ENCODE peak calls at places on chromosome 12, in seven cellular contexts. A is natural killer cell; R is stimulated activated CD4-positive, alpha-beta T cell treated with anti-CD3 and anti-CD28 coated beads, Interleukin-1b, Interleukin-23, amount 100 ng/mL, for 24 hours; D is H4; T is stimulated activated CD8-positive, alpha-beta memory T cell treated with anti-CD3 and anti-CD28 coated beads, Interleukin-4, amount 100 ng/mL, for 1 hour; N is left cardiac atrium; M is ovary. G is an unnamed sample.

GRCh38 chr12:15216036-15216889 is 5.0 kb downstream of the RERG start:
- DNase-seq in A (no peak), R (no peak), D (no peak), T (no peak), N (no peak), M (no peak), G (no peak)

GRCh38 chr12:67827820-67828383 is 161.3 kb upstream of the IFNG-AS1 start:
- DNase-seq in A (no peak), R (peak), D (peak), T (no peak), N (peak), M (peak), G (peak)

GRCh38 chr12:101459642-101460346 is 15.3 kb upstream of the SPIC start:
- DNase-seq in A (no peak), R (no peak), D (peak), T (no peak), N (no peak), M (no peak), G (no peak)

GRCh38 chr12:98399532-98399931 is 115.9 kb upstream of the TMPO start:
- DNase-seq in A (peak), R (peak), D (peak), T (no peak), N (no peak), M (no peak), G (peak)

GRCh38 chr12:104462931-104463339 is 6.2 kb downstream of the CHST11 start:
- DNase-seq in A (no peak), R (no peak), D (no peak), T (no peak), N (no peak), M (no peak), G (no peak)

GRCh38 chr12:31206038-31206670 is 119.8 kb downstream of the SINHCAF start:
- DNase-seq in A (no peak), R (no peak), D (no peak), T (no peak), N (no peak), M (no peak), G (peak)

GRCh38 chr12:113239811-113240331 is 18.6 kb downstream of the TPCN1 start:
- DNase-seq in A (no peak), R (no peak), D (no peak), T (no peak), N (peak), M (no peak), G (no peak)

GRCh38 chr12:53695148-53696138 is 19.6 kb upstream of the ATP5MC2 start:
- DNase-seq in A (no peak), R (no peak), D (no peak), T (no peak), N (peak), M (no peak), G (peak)

GRCh38 chr12:9760699-9761406 is at the start of gene CD69:
- DNase-seq in A (peak), R (peak), D (no peak), T (peak), N (no peak), M (no peak), G (no peak)

GRCh38 chr12:54603173-54603814 is 14.8 kb upstream of the PPP1R1A start:
- DNase-seq in A (peak), R (peak), D (peak), T (peak), N (peak), M (peak), G (peak)

GRCh38 chr12:103102225-103102744 is 144.8 kb downstream of the ASCL1 start:
- DNase-seq in A (no peak), R (no peak), D (no peak), T (no peak), N (no peak), M (no peak), G (no peak)

GRCh38 chr12:57087689-57088441 is 1.0 kb upstream of the NAB2 start:
- DNase-seq in A (peak), R (no peak), D (peak), T (no peak), N (peak), M (peak), G (peak)

GRCh38 chr12:3035815-3036702 is 41.1 kb upstream of the TSPAN9 start:
- DNase-seq in A (no peak), R (no peak), D (no peak), T (no peak), N (no peak), M (no peak), G (peak)

GRCh38 chr12:119198440-119198839 is 19.7 kb downstream of the HSPB8 start:
- DNase-seq in A (no peak), R (no peak), D (no peak), T (no peak), N (no peak), M (no peak), G (no peak)

GRCh38 chr12:31589582-31589895 is 1.4 kb downstream of the DENND5B start:
- DNase-seq in A (no peak), R (no peak), D (no peak), T (no peak), N (no peak), M (peak), G (no peak)

GRCh38 chr12:15192721-15193120 is 28.5 kb downstream of the RERG start:
- DNase-seq in A (no peak), R (no peak), D (no peak), T (no peak), N (no peak), M (no peak), G (no peak)

GRCh38 chr12:64010069-64010686 is 165.7 kb downstream of the SRGAP1 start:
- DNase-seq in A (no peak), R (no peak), D (peak), T (no peak), N (no peak), M (no peak), G (peak)

GRCh38 chr12:23462546-23462945 is 486.9 kb downstream of the SOX5 start:
- DNase-seq in A (no peak), R (no peak), D (no peak), T (no peak), N (no peak), M (no peak), G (no peak)

GRCh38 chr12:66071556-66071955 is 59.0 kb downstream of the LLPH start:
- DNase-seq in A (no peak), R (no peak), D (no peak), T (no peak), N (no peak), M (no peak), G (no peak)

GRCh38 chr12:89846473-89846872 is 137.8 kb upstream of the ATP2B1 start:
- DNase-seq in A (no peak), R (no peak), D (no peak), T (no peak), N (no peak), M (no peak), G (no peak)

GRCh38 chr12:51160814-51161459 is 12.0 kb downstream of the TFCP2 start:
- DNase-seq in A (no peak), R (no peak), D (no peak), T (no peak), N (no peak), M (no peak), G (no peak)

GRCh38 chr12:62948123-62948522 is 13.2 kb upstream of the PPM1H start:
- DNase-seq in A (no peak), R (no peak), D (no peak), T (no peak), N (no peak), M (no peak), G (no peak)

GRCh38 chr12:92078167-92079053 is 67.2 kb downstream of the BTG1 start:
- DNase-seq in A (no peak), R (no peak), D (peak), T (no peak), N (no peak), M (peak), G (peak)

GRCh38 chr12:69130064-69130463 is 109.3 kb upstream of the CPSF6 start:
- DNase-seq in A (no peak), R (no peak), D (no peak), T (no peak), N (no peak), M (no peak), G (no peak)

GRCh38 chr12:82415402-82415801 is 57.1 kb downstream of the METTL25 start:
- DNase-seq in A (no peak), R (no peak), D (no peak), T (no peak), N (no peak), M (no peak), G (peak)

GRCh38 chr12:15350643-15351042 is 28.3 kb downstream of the PTPRO start:
- DNase-seq in A (no peak), R (no peak), D (no peak), T (no peak), N (no peak), M (no peak), G (no peak)

GRCh38 chr12:76539727-76540126 is 19.8 kb downstream of the OSBPL8 start:
- DNase-seq in A (no peak), R (no peak), D (no peak), T (no peak), N (no peak), M (no peak), G (no peak)